ENCODE peak calls at places on chromosomes 13 and 19, in eight cellular contexts. Y is esophagus squamous epithelium, S is PC-3, U is suprapubic skin, W is thoracic aorta, T is ascending aorta, Q is HepG2, M is GM23248. O is an unnamed sample.

GRCh38 chr19:38409631-38410133 is 6.8 kb downstream of the FAM98C start:
- DNase-seq in Y (no peak), S (no peak), U (no peak), W (no peak), T (no peak), Q (no peak), M (peak; percentile 70), O (no peak)

GRCh38 chr19:41233748-41234240 is 14.8 kb downstream of the AXL start:
- DNase-seq in Y (no peak), S (no peak), U (no peak), W (no peak), T (peak; percentile 76), Q (no peak), M (no peak), O (no peak)

GRCh38 chr19:29712744-29713516 is 2.1 kb downstream of the C19orf12 start:
- DNase-seq in Y (no peak), S (no peak), U (no peak), W (no peak), T (no peak), Q (no peak), M (no peak), O (no peak)

GRCh38 chr13:78436311-78436710 is 167.0 kb downstream of the POU4F1 start:
- DNase-seq in Y (no peak), S (no peak), U (no peak), W (no peak), T (no peak), Q (no peak), M (no peak), O (no peak)

GRCh38 chr13:109693213-109693612 is 93.2 kb downstream of the IRS2 start:
- DNase-seq in Y (no peak), S (no peak), U (no peak), W (no peak), T (no peak), Q (no peak), M (no peak), O (no peak)

GRCh38 chr19:51339313-51339686 is 2.6 kb downstream of the VSIG10L start:
- DNase-seq in Y (no peak), S (no peak), U (no peak), W (no peak), T (no peak), Q (no peak), M (no peak), O (no peak)

GRCh38 chr13:31923134-31923763 is 108.3 kb upstream of the FRY start:
- DNase-seq in Y (no peak), S (no peak), U (no peak), W (no peak), T (no peak), Q (peak; percentile 3), M (no peak), O (no peak)

GRCh38 chr13:70964124-70964523 is 855.9 kb upstream of the KLHL1 start:
- DNase-seq in Y (no peak), S (peak; percentile 25), U (no peak), W (no peak), T (no peak), Q (peak; percentile 38), M (no peak), O (no peak)

GRCh38 chr19:28578208-28578607 is 634.7 kb downstream of the UQCRFS1 start:
- DNase-seq in Y (no peak), S (no peak), U (peak; percentile 9), W (no peak), T (no peak), Q (no peak), M (no peak), O (no peak)

GRCh38 chr19:50564229-50565105 is 3.8 kb downstream of the LRRC4B start:
- DNase-seq in Y (no peak), S (no peak), U (no peak), W (no peak), T (no peak), Q (no peak), M (no peak), O (no peak)

GRCh38 chr13:41916173-41916954 is 44.5 kb downstream of the VWA8 start:
- DNase-seq in Y (no peak), S (peak; percentile 59), U (no peak), W (no peak), T (no peak), Q (no peak), M (peak; percentile 84), O (no peak)

GRCh38 chr19:39310558-39311311 is 9.9 kb downstream of the LRFN1 start:
- DNase-seq in Y (no peak), S (no peak), U (no peak), W (no peak), T (no peak), Q (no peak), M (peak; percentile 22), O (no peak)

GRCh38 chr19:17406887-17407196 is 1.4 kb upstream of the BST2 start:
- DNase-seq in Y (no peak), S (no peak), U (no peak), W (no peak), T (no peak), Q (no peak), M (no peak), O (no peak)

GRCh38 chr19:8161135-8161646 is 11.8 kb upstream of the FBN3 start:
- DNase-seq in Y (no peak), S (peak; percentile 76), U (no peak), W (no peak), T (no peak), Q (peak; percentile 65), M (no peak), O (no peak)

GRCh38 chr19:42563352-42564210 is 31.1 kb downstream of the CEACAM8 start:
- DNase-seq in Y (no peak), S (peak; percentile 54), U (no peak), W (no peak), T (no peak), Q (peak; percentile 39), M (peak; percentile 71), O (no peak)

GRCh38 chr19:44668985-44669764 is 2.1 kb upstream of the CEACAM19 start:
- DNase-seq in Y (no peak), S (peak; percentile 48), U (no peak), W (no peak), T (no peak), Q (no peak), M (no peak), O (no peak)

GRCh38 chr13:80297094-80297493 is 43.8 kb downstream of the SPRY2 start:
- DNase-seq in Y (no peak), S (no peak), U (no peak), W (no peak), T (no peak), Q (no peak), M (no peak), O (no peak)

GRCh38 chr13:112704634-112705145 is 14.9 kb downstream of the ATP11A start:
- DNase-seq in Y (no peak), S (no peak), U (no peak), W (no peak), T (no peak), Q (no peak), M (no peak), O (no peak)
- H3K4me1 ChIP-seq in Y (peaks cover 4% of the 10 kb centered on the region), S (no peaks in the 10 kb centered on the region), U (peaks cover 17% of the 10 kb centered on the region), W (no peaks in the 10 kb centered on the region), T (no peaks in the 10 kb centered on the region), Q (peaks cover 26% of the 10 kb centered on the region), M (no peaks in the 10 kb centered on the region), O (peaks cover 7% of the 10 kb centered on the region)

DNA sequence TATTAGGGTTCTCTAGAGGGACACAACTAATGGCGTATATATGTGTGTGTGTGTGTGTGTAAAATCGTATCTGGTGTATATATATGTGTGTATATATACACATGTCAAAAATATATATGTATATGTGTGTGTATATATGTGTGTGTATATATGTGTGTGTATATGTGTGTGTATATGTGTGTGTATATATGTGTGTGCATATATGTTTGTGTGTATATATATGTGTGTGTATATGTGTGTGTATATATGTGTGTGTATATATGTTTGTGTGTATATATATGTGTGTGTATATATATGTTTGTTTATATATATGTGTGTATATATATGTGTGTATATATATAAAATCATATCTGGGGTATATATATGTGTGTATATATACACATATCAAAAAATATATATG is 5.4 kb upstream of the LILRB5 start:
- DNase-seq in Y (no peak), S (no peak), U (no peak), W (no peak), T (no peak), Q (no peak), M (no peak), O (no peak)
- H3K27me3 ChIP-seq in Y (peaks cover 22% of the 10 kb centered on the region), S (peaks cover 44% of the 10 kb centered on the region), U (peaks cover 4% of the 10 kb centered on the region), W (no peaks in the 10 kb centered on the region), T (no peaks in the 10 kb centered on the region), Q (peaks cover 22% of the 10 kb centered on the region), M (peaks cover 7% of the 10 kb centered on the region), O (no peaks in the 10 kb centered on the region)

GRCh38 chr13:30148171-30148754 is 159.1 kb downstream of the KATNAL1 start:
- DNase-seq in Y (no peak), S (no peak), U (no peak), W (no peak), T (no peak), Q (no peak), M (no peak), O (no peak)

GRCh38 chr13:30147380-30147779 is 160.0 kb downstream of the KATNAL1 start:
- DNase-seq in Y (no peak), S (no peak), U (no peak), W (no peak), T (no peak), Q (no peak), M (no peak), O (no peak)

GRCh38 chr13:30143671-30144400 is 163.5 kb downstream of the KATNAL1 start:
- DNase-seq in Y (no peak), S (no peak), U (no peak), W (no peak), T (no peak), Q (no peak), M (peak; percentile 85), O (no peak)

GRCh38 chr13:30148791-30149190 is 158.6 kb downstream of the KATNAL1 start:
- DNase-seq in Y (no peak), S (no peak), U (no peak), W (no peak), T (no peak), Q (no peak), M (no peak), O (no peak)

GRCh38 chr13:30145709-30146367 is 161.5 kb downstream of the KATNAL1 start:
- DNase-seq in Y (no peak), S (no peak), U (no peak), W (no peak), T (no peak), Q (no peak), M (no peak), O (no peak)
- H3K4me1 ChIP-seq in Y (peaks cover 28% of the 10 kb centered on the region), S (peaks cover 21% of the 10 kb centered on the region), U (peaks cover 20% of the 10 kb centered on the region), W (peaks cover 7% of the 10 kb centered on the region), T (no peaks in the 10 kb centered on the region), Q (no peaks in the 10 kb centered on the region), M (peaks cover 18% of the 10 kb centered on the region), O (peaks cover 31% of the 10 kb centered on the region)

DNA sequence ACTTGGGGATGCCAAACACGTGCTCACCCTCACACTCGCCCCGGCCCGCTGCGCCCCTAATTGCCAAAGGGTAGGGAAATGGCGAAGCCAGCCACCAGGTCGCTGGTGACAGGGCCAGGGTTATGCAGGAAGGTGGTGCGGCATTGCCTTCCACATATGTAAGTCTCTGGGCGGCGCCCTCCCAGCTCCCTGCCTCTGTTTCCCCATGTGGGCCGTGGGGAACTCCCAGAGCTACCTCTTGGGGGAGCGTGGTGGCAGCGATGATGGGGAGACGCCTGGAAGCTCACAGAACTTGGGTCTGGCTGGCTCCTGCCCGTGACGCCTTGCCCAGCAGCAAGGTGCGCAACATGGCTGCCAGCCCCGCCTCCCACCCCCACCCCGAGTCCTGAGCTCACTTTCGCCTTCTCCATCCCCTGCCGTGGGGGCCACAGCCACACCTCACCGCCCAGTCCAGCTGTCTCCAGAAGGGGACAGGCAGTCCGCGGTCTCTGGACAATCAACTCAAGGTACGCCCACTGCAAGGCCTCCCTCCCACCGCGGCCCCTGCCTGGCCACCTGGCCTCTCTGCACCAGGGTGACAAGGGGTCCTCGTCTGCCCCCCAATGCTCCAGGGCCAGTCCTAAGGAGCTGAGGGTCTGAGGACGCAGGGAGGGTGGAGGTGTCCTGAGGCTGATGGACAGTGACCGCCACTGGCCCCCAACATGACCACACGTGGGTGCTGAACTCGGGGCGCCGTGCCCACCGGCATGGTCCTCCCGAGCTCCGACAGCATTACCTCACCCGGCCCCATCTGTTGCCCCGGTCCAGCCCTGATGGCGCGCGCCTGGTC is 6.6 kb downstream of the C19orf25 start:
- DNase-seq in Y (no peak), S (no peak), U (no peak), W (no peak), T (no peak), Q (no peak), M (no peak), O (no peak)
- H3K27me3 ChIP-seq in Y (peaks cover 76% of the 10 kb centered on the region), S (no peaks in the 10 kb centered on the region), U (peaks cover 66% of the 10 kb centered on the region), W (peaks cover 26% of the 10 kb centered on the region), T (peaks cover 49% of the 10 kb centered on the region), Q (no peaks in the 10 kb centered on the region), M (no peaks in the 10 kb centered on the region), O (peaks cover 4% of the 10 kb centered on the region)